ENCODE peak calls at places on chromosomes 4 and X, in seven cellular contexts. J is sigmoid colon, C is heart left ventricle, I is testis, Z is SJSA1, X is IMR-90, W is neuronal stem cell. M is an unnamed sample.

GRCh38 chr4:5892321-5893012 is 419 bp downstream of the CRMP1 start:
- DNase-seq in I (no peak), W (no peak), Z (no peak), C (no peak), J (no peak), X (no peak), M (no peak)

GRCh38 chrX:48913605-48914366 is 2.3 kb upstream of the SLC35A2 start:
- DNase-seq in J (no peak), X (no peak), Z (no peak), I (no peak), W (no peak), C (no peak), M (no peak)

GRCh38 chr4:147863808-147864472 is 132.1 kb downstream of the ARHGAP10 start:
- DNase-seq in C (peak; percentile 42), Z (no peak), I (no peak), J (no peak), X (peak; percentile 44), W (no peak), M (peak; percentile 67)

GRCh38 chrX:1592128-1592862 is 891 bp downstream of the AKAP17A start:
- DNase-seq in X (peak; percentile 5), Z (peak; percentile 27), I (no peak), C (no peak), J (no peak), W (no peak), M (peak; percentile 20)

GRCh38 chr4:106618920-106619319 is 250.3 kb upstream of the GIMD1 start:
- DNase-seq in I (no peak), C (no peak), W (no peak), Z (no peak), J (no peak), X (no peak), M (peak; percentile 41)

GRCh38 chrX:149531599-149531998 is 9.2 kb upstream of the EOLA1 start:
- DNase-seq in C (no peak), I (no peak), Z (no peak), J (no peak), X (no peak), W (no peak), M (no peak)

GRCh38 chr4:153757407-153757806 is 2.4 kb downstream of the RNF175 start:
- DNase-seq in I (no peak), C (no peak), W (no peak), Z (no peak), X (no peak), J (no peak), M (no peak)

GRCh38 chr4:115090483-115091075 is 22.8 kb downstream of the NDST4 start:
- DNase-seq in X (peak; percentile 0), J (no peak), Z (no peak), C (no peak), W (peak; percentile 33), I (no peak), M (peak; percentile 69)

GRCh38 chr4:2799444-2799911 is 6.6 kb downstream of the SH3BP2 start:
- DNase-seq in I (no peak), X (no peak), Z (no peak), J (peak; percentile 71), W (no peak), C (peak; percentile 55), M (no peak)

GRCh38 chr4:23422878-23423277 is 467.0 kb downstream of the PPARGC1A start:
- DNase-seq in J (no peak), I (no peak), Z (no peak), W (peak; percentile 23), X (no peak), C (no peak), M (no peak)

GRCh38 chrX:140572724-140573123 is 67.9 kb upstream of the SOX3 start:
- DNase-seq in X (peak; percentile 34), I (peak; percentile 49), C (no peak), J (no peak), Z (peak; percentile 1), W (peak; percentile 14), M (peak; percentile 48)

GRCh38 chrX:9595131-9595530 is 130.3 kb downstream of the TBL1X start:
- DNase-seq in C (no peak), J (no peak), X (peak; percentile 67), W (no peak), Z (peak; percentile 31), I (no peak), M (peak; percentile 35)

GRCh38 chr4:14653338-14653737 is 348.9 kb upstream of the CPEB2 start:
- DNase-seq in Z (no peak), W (no peak), X (no peak), J (no peak), I (no peak), C (no peak), M (no peak)

GRCh38 chrX:39718951-39719350 is 378.8 kb downstream of the BCOR start:
- DNase-seq in Z (no peak), I (no peak), J (no peak), X (no peak), C (no peak), W (no peak), M (no peak)

GRCh38 chrX:41761169-41761568 is 37.2 kb downstream of the GPR82 start:
- DNase-seq in I (no peak), Z (no peak), J (no peak), C (no peak), X (no peak), W (no peak), M (no peak)

GRCh38 chrX:109847257-109848187 is 114.5 kb upstream of the ACSL4 start:
- DNase-seq in X (peak; percentile 90), Z (peak; percentile 24), C (no peak), J (no peak), I (no peak), W (no peak), M (no peak)

GRCh38 chr4:87087015-87087920 is 133.2 kb downstream of the KLHL8 start:
- DNase-seq in J (no peak), I (no peak), C (no peak), X (peak; percentile 77), W (no peak), Z (peak; percentile 47), M (no peak)

GRCh38 chr4:26173619-26174018 is 147.2 kb upstream of the RBPJ start:
- DNase-seq in X (peak; percentile 93), I (no peak), W (no peak), J (no peak), Z (peak; percentile 66), C (no peak), M (peak; percentile 92)

GRCh38 chrX:123215397-123216089 is 31.5 kb downstream of the GRIA3 start:
- DNase-seq in C (peak; percentile 59), Z (no peak), W (no peak), X (no peak), I (peak; percentile 43), J (no peak), M (no peak)

GRCh38 chr4:151797131-151797530 is 36.3 kb upstream of the GATB start:
- DNase-seq in C (no peak), I (no peak), J (no peak), W (no peak), X (no peak), Z (no peak), M (no peak)

GRCh38 chr4:102761478-102761790 is 666 bp upstream of the MANBA start:
- DNase-seq in Z (no peak), C (no peak), I (peak; percentile 37), W (peak; percentile 8), J (no peak), X (peak; percentile 2), M (peak; percentile 5)

GRCh38 chr4:97593248-97593647 is 550.0 kb downstream of the STPG2 start:
- DNase-seq in J (peak; percentile 41), Z (no peak), W (no peak), I (no peak), X (no peak), C (no peak), M (no peak)

GRCh38 chr4:119027815-119028214 is 107.8 kb upstream of the MYOZ2 start:
- DNase-seq in Z (no peak), X (no peak), W (no peak), J (no peak), C (no peak), I (no peak), M (peak; percentile 55)

GRCh38 chr4:108107729-108108382 is 60.9 kb downstream of the LEF1 start:
- DNase-seq in I (no peak), W (no peak), J (no peak), Z (no peak), X (no peak), C (no peak), M (no peak)

GRCh38 chr4:110781944-110782343 is 159.1 kb upstream of the PITX2 start:
- DNase-seq in I (no peak), C (no peak), J (no peak), X (no peak), W (no peak), Z (no peak), M (no peak)

GRCh38 chr4:151013944-151014343 is 1.1 kb downstream of the LRBA start:
- DNase-seq in X (no peak), Z (no peak), C (no peak), W (no peak), I (no peak), J (no peak), M (no peak)

GRCh38 chr4:118910221-118910620 is 21.6 kb downstream of the SYNPO2 start:
- DNase-seq in X (peak; percentile 16), I (no peak), Z (no peak), C (no peak), J (no peak), W (no peak), M (no peak)

GRCh38 chrX:97895751-97896150 is 1012.0 kb downstream of the RPA4 start:
- DNase-seq in I (no peak), W (no peak), Z (no peak), X (peak; percentile 32), J (no peak), C (no peak), M (no peak)

GRCh38 chr4:109574443-109574850 is 14.4 kb downstream of the MCUB start:
- DNase-seq in W (no peak), C (no peak), X (no peak), Z (no peak), J (no peak), I (no peak), M (peak; percentile 94)
- H3K4me3 ChIP-seq in W (no peak overlapping the region), C (no peak overlapping the region), X (no peak overlapping the region), Z (no peak overlapping the region), J (no peak overlapping the region), I (no peak overlapping the region), M (peak overlapping the region; percentile 32)

GRCh38 chrX:153379508-153379907 is 21.6 kb downstream of the PNMA6E start:
- DNase-seq in C (no peak), I (no peak), W (no peak), J (no peak), Z (no peak), X (no peak), M (no peak)
- H3K9me3 ChIP-seq in C (no peaks in the 10 kb centered on the region), I (no peaks in the 10 kb centered on the region), W (no peaks in the 10 kb centered on the region), J (no peaks in the 10 kb centered on the region), Z (no peaks in the 10 kb centered on the region), X (peaks cover 2% of the 10 kb centered on the region), M (no peaks in the 10 kb centered on the region)

GRCh38 chr4:46254788-46255187 is 130.9 kb upstream of the GABRG1 start:
- DNase-seq in Z (no peak), C (no peak), X (peak; percentile 38), J (no peak), W (no peak), I (no peak), M (no peak)

GRCh38 chr4:46250997-46251396 is 127.1 kb upstream of the GABRG1 start:
- DNase-seq in J (no peak), W (no peak), C (no peak), Z (no peak), X (no peak), I (no peak), M (no peak)

GRCh38 chr4:46249106-46249505 is 125.3 kb upstream of the GABRG1 start:
- DNase-seq in C (no peak), J (no peak), Z (no peak), W (no peak), I (no peak), X (no peak), M (no peak)
- H3K4me3 ChIP-seq in C (no peak overlapping the region), J (no peak overlapping the region), Z (no peak overlapping the region), W (no peak overlapping the region), I (no peak overlapping the region), X (no peak overlapping the region), M (no peak overlapping the region)

GRCh38 chr4:273312-274017 is 31.8 kb downstream of the ZNF732 start:
- DNase-seq in W (no peak), X (no peak), Z (no peak), C (no peak), I (no peak), J (no peak), M (no peak)
- H3K9me3 ChIP-seq in W (peaks cover 88% of the 10 kb centered on the region), X (peaks cover 17% of the 10 kb centered on the region), Z (no peaks in the 10 kb centered on the region), C (peaks cover 99% of the 10 kb centered on the region), I (no peaks in the 10 kb centered on the region), J (peaks cover 24% of the 10 kb centered on the region), M (peaks cover 32% of the 10 kb centered on the region)